ENCODE peak calls at places on chromosomes 7 and 10, in six cellular contexts. D, Z, P, F, S and G are unnamed samples.
A peak's percentile ranks its signal among the peaks of the same experiment; 100 is the strongest.

GRCh38 chr10:50248057-50248456 is 3.3 kb downstream of the ASAH2 start:
- DNase-seq in P (no peak), S (no peak), Z (no peak), D (no peak), F (no peak), G (no peak)

GRCh38 chr10:114273910-114274309 is 34.9 kb downstream of the VWA2 start:
- DNase-seq in S (no peak), F (no peak), Z (no peak), D (no peak), P (no peak), G (no peak)

GRCh38 chr10:3949741-3950140 is 164.7 kb upstream of the KLF6 start:
- DNase-seq in P (no peak), F (no peak), S (no peak), Z (no peak), D (no peak), G (no peak)

GRCh38 chr7:152180587-152180986 is 155.1 kb downstream of the GALNT11 start:
- DNase-seq in D (no peak), S (no peak), Z (no peak), P (no peak), F (no peak), G (no peak)

GRCh38 chr7:3310884-3311283 is 9.8 kb downstream of the SDK1 start:
- DNase-seq in F (no peak), D (no peak), P (no peak), Z (no peak), S (no peak), G (no peak)

GRCh38 chr10:84243759-84244158 is 1.1 kb upstream of the RGR start:
- DNase-seq in F (no peak), S (no peak), D (no peak), Z (no peak), P (no peak), G (no peak)

GRCh38 chr7:80088705-80089104 is 45.9 kb upstream of the GNAI1 start:
- DNase-seq in S (no peak), D (peak; percentile 48), Z (no peak), P (no peak), F (peak; percentile 11), G (peak; percentile 26)

GRCh38 chr10:124539935-124540641 is 78.5 kb downstream of the LHPP start:
- DNase-seq in P (peak; percentile 28), D (peak; percentile 41), F (peak; percentile 13), S (peak; percentile 64), Z (peak; percentile 95), G (no peak)

GRCh38 chr7:48786951-48787350 is 137.4 kb upstream of the CDC14C start:
- DNase-seq in Z (no peak), F (no peak), D (no peak), S (no peak), P (no peak), G (no peak)

GRCh38 chr7:149414745-149415390 is 46.0 kb downstream of the ZNF777 start:
- DNase-seq in D (peak; percentile 95), F (peak; percentile 65), Z (peak; percentile 93), S (no peak), P (peak; percentile 29), G (no peak)

GRCh38 chr7:69577221-69577620 is 21.1 kb upstream of the AUTS2 start:
- DNase-seq in Z (no peak), S (no peak), F (peak; percentile 68), D (no peak), P (no peak), G (no peak)

GRCh38 chr7:77903597-77903996 is 105.0 kb downstream of the PHTF2 start:
- DNase-seq in P (peak; percentile 49), F (peak; percentile 22), D (peak; percentile 31), Z (no peak), S (no peak), G (no peak)

GRCh38 chr7:39951156-39951942 is 1.3 kb downstream of the CDK13 start:
- DNase-seq in P (peak; percentile 77), D (peak; percentile 52), F (peak; percentile 55), S (peak; percentile 64), Z (peak; percentile 94), G (peak; percentile 74)

GRCh38 chr10:126387041-126387908 is 1.0 kb downstream of the ADAM12 start:
- DNase-seq in F (peak; percentile 77), Z (no peak), S (peak; percentile 56), D (peak; percentile 83), P (peak; percentile 66), G (peak; percentile 70)

GRCh38 chr7:50504646-50505546 is 54.7 kb upstream of the FIGNL1 start:
- DNase-seq in F (peak; percentile 45), P (no peak), S (no peak), D (no peak), Z (no peak), G (no peak)

GRCh38 chr7:18064242-18064838 is 36.7 kb upstream of the PRPS1L1 start:
- DNase-seq in S (no peak), F (peak; percentile 5), D (peak; percentile 45), P (peak; percentile 11), Z (no peak), G (peak; percentile 55)

GRCh38 chr7:106064836-106065559 is 47.1 kb downstream of the SYPL1 start:
- DNase-seq in S (peak; percentile 88), P (peak; percentile 85), Z (peak; percentile 83), D (peak; percentile 93), F (peak; percentile 95), G (peak; percentile 69)

GRCh38 chr10:17209302-17209701 is 7.8 kb upstream of the TRDMT1 start:
- DNase-seq in P (no peak), Z (no peak), S (no peak), F (no peak), D (no peak), G (no peak)

GRCh38 chr10:43708256-43708655 is 59.6 kb upstream of the ZNF32 start:
- DNase-seq in F (no peak), P (no peak), S (no peak), D (no peak), Z (no peak), G (peak; percentile 6)

GRCh38 chr7:27532256-27532783 is 130.4 kb downstream of the HIBADH start:
- DNase-seq in Z (no peak), F (peak; percentile 18), P (no peak), D (peak; percentile 7), S (no peak), G (no peak)

GRCh38 chr7:108581655-108582491 is 12.2 kb downstream of the DNAJB9 start:
- DNase-seq in F (peak; percentile 37), P (no peak), S (no peak), Z (no peak), D (no peak), G (no peak)

GRCh38 chr7:45456747-45457146 is 117.4 kb upstream of the ADCY1 start:
- DNase-seq in F (peak; percentile 80), D (no peak), P (no peak), Z (no peak), S (no peak), G (no peak)

GRCh38 chr10:32386623-32387022 is 39.7 kb upstream of the EPC1 start:
- DNase-seq in S (no peak), Z (no peak), F (no peak), P (no peak), D (no peak), G (no peak)

GRCh38 chr10:90969148-90969547 is 48.3 kb upstream of the ANKRD1 start:
- DNase-seq in Z (no peak), S (no peak), P (no peak), D (peak; percentile 13), F (peak; percentile 24), G (no peak)

GRCh38 chr7:140231779-140232491 is 55.2 kb upstream of the KDM7A start:
- DNase-seq in Z (no peak), S (peak; percentile 73), F (no peak), P (no peak), D (no peak), G (no peak)

DNA sequence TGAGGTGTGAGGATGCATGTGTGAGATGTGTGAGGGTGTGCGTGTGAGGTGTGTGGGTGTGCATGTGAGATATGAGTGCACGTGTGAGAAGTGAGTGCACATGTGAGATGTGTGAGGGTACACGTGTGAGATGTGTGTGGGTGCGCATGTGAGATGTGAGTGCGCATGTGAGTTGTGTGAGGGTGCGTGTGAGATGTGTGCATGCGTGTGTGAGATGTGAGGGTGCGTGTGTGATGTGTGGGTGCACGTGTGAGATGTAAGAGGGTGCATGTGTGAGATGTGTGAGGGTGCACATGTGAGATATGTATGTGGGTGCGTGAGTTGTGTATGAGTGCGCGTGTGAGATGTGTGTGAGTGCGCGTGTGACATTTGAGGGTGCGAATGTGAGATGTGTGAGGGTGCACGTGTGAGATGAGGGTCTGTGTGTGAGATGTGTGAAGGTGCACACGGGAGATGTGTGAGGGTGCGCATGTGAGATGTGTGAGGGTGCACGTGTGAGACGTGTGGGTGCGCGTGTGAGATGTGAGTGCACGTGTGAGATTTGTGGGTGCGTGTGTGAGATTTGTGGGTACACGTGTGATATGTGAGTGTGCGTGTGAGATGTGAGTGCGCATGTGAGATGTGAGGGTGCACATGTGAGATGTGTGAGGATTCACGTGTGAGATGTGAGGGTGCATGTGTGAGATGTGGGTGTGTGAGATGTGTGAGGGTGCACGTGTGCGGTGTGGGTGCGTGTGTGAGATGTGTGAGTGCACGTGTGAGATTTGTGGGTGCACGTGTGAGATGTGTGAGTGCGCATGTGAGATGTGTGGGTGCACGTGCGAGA is 30.5 kb downstream of the PPIF start:
- DNase-seq in P (no peak), D (no peak), F (no peak), Z (peak; percentile 25), S (no peak), G (no peak)
- H3K4me3 ChIP-seq in P (no peak overlapping the region), D (no peak overlapping the region), F (no peak overlapping the region), Z (no peak overlapping the region), S (no peak overlapping the region), G (no peak overlapping the region)

DNA sequence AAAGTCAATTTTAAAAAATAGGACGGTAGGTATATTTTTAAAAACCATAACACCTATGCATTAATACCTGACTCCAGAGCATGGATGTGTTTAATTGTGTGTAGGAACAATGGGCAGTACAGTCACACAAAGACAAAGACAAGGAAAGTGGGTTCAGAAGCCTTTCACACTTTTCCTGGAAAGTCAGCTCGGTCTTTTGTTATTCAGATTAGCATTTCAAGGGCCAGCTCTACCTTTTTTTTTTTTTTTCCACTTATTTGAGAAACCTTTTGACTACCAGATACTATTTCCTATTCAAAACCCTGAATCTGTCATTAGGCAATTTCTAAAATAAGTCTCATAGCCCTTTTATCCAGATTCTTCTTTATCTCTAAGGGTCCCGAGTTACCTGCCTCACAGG is 401.9 kb downstream of the PARD3 start:
- DNase-seq in D (no peak), Z (no peak), S (no peak), P (no peak), F (no peak), G (no peak)
- H3K4me3 ChIP-seq in D (no peak overlapping the region), Z (no peak overlapping the region), S (no peak overlapping the region), P (no peak overlapping the region), F (no peak overlapping the region), G (no peak overlapping the region)

GRCh38 chr7:23346316-23346715 is 47.2 kb downstream of the MALSU1 start:
- DNase-seq in P (no peak), D (no peak), S (no peak), F (no peak), Z (no peak), G (no peak)
- H3K4me3 ChIP-seq in P (no peak overlapping the region), D (no peak overlapping the region), S (no peak overlapping the region), F (no peak overlapping the region), Z (peak overlapping the region; percentile 11), G (peak overlapping the region; percentile 42)

GRCh38 chr10:100714566-100714950 is 30.8 kb upstream of the PAX2 start:
- DNase-seq in P (no peak), Z (no peak), D (no peak), F (no peak), S (no peak), G (no peak)

GRCh38 chr10:100713859-100714565 is 31.4 kb upstream of the PAX2 start:
- DNase-seq in Z (peak; percentile 63), S (no peak), F (no peak), D (no peak), P (no peak), G (no peak)

GRCh38 chr10:100715101-100715444 is 30.3 kb upstream of the PAX2 start:
- DNase-seq in F (no peak), D (no peak), P (no peak), S (no peak), Z (no peak), G (no peak)

GRCh38 chr10:100715445-100716385 is 29.7 kb upstream of the PAX2 start:
- DNase-seq in D (no peak), Z (peak; percentile 59), S (no peak), P (no peak), F (no peak), G (no peak)

GRCh38 chr10:100713049-100713858 is 32.1 kb upstream of the PAX2 start:
- DNase-seq in Z (peak; percentile 29), S (no peak), P (no peak), F (no peak), D (no peak), G (no peak)
- H3K4me3 ChIP-seq in Z (no peak overlapping the region), S (peak overlapping the region; percentile 18), P (peak overlapping the region; percentile 39), F (no peak overlapping the region), D (no peak overlapping the region), G (no peak overlapping the region)